ENCODE peak calls at places on chromosomes 5 and 9, in four cellular contexts. R is foreskin fibroblast, T is keratinocyte, M is PC-3. X is an unnamed sample.

GRCh38 chr9:134917431-134918373 is at the start of gene FCN1:
- DNase-seq in R (no peak), T (no peak), M (no peak), X (no peak)

GRCh38 chr5:90547072-90547536 is 11.5 kb upstream of the ADGRV1 start:
- DNase-seq in R (no peak), T (no peak), M (peak; percentile 61), X (no peak)

GRCh38 chr9:127175764-127176163 is 53.3 kb upstream of the ANGPTL2 start:
- DNase-seq in R (no peak), T (no peak), M (no peak), X (no peak)

GRCh38 chr5:73605223-73606087 is 20.5 kb upstream of the ARHGEF28 start:
- DNase-seq in R (peak; percentile 37), T (peak; percentile 40), M (peak; percentile 72), X (peak; percentile 54)

GRCh38 chr9:93659044-93659836 is 82.9 kb downstream of the PHF2 start:
- DNase-seq in R (no peak), T (no peak), M (no peak), X (no peak)

GRCh38 chr9:21995652-21996275 is 1.2 kb downstream of the CDKN2B-AS1 start:
- DNase-seq in R (no peak), T (no peak), M (peak; percentile 24), X (no peak)

GRCh38 chr5:172713809-172714490 is 57.0 kb downstream of the DUSP1 start:
- DNase-seq in R (no peak), T (no peak), M (no peak), X (no peak)

GRCh38 chr5:67105270-67105669 is 91.3 kb downstream of the CD180 start:
- DNase-seq in R (no peak), T (no peak), M (no peak), X (no peak)

GRCh38 chr5:149404746-149405549 is 25.9 kb upstream of the IL17B start:
- DNase-seq in R (peak; percentile 70), T (no peak), M (no peak), X (no peak)

GRCh38 chr5:149135536-149136201 is 5.6 kb upstream of the ABLIM3 start:
- DNase-seq in R (peak; percentile 95), T (no peak), M (peak; percentile 98), X (peak; percentile 72)

GRCh38 chr5:154972476-154973080 is 31.7 kb downstream of the MRPL22 start:
- DNase-seq in R (peak; percentile 13), T (no peak), M (peak; percentile 56), X (peak; percentile 43)

GRCh38 chr9:4293293-4293931 is 6.5 kb downstream of the GLIS3 start:
- DNase-seq in R (peak; percentile 91), T (no peak), M (peak; percentile 81), X (peak; percentile 95)

GRCh38 chr5:93320920-93321319 is 260.1 kb downstream of the NR2F1-AS1 start:
- DNase-seq in R (no peak), T (no peak), M (no peak), X (no peak)

GRCh38 chr5:157342822-157343402 is 77.0 kb downstream of the CYFIP2 start:
- DNase-seq in R (no peak), T (no peak), M (peak; percentile 70), X (peak; percentile 12)

GRCh38 chr9:127608104-127608966 is 3.7 kb upstream of the STXBP1 start:
- DNase-seq in R (no peak), T (no peak), M (peak; percentile 82), X (peak; percentile 57)

GRCh38 chr9:130417602-130418001 is 27.2 kb upstream of the ASS1 start:
- DNase-seq in R (no peak), T (no peak), M (peak; percentile 37), X (no peak)

GRCh38 chr5:14101922-14102321 is 41.2 kb upstream of the TRIO start:
- DNase-seq in R (peak; percentile 16), T (no peak), M (no peak), X (no peak)

GRCh38 chr5:160271396-160271795 is 41.0 kb downstream of the CCNJL start:
- DNase-seq in R (no peak), T (no peak), M (no peak), X (peak; percentile 55)

GRCh38 chr5:62354028-62354874 is 48.2 kb downstream of the KIF2A start:
- DNase-seq in R (peak; percentile 13), T (no peak), M (peak; percentile 74), X (peak; percentile 67)

GRCh38 chr5:76807296-76807695 is 11.5 kb upstream of the F2RL1 start:
- DNase-seq in R (peak; percentile 61), T (no peak), M (peak; percentile 66), X (peak; percentile 89)

GRCh38 chr9:81372628-81373191 is 316.6 kb downstream of the TLE1 start:
- DNase-seq in R (no peak), T (no peak), M (no peak), X (no peak)

GRCh38 chr9:5586391-5586802 is 42.5 kb upstream of the RIC1 start:
- DNase-seq in R (peak; percentile 28), T (no peak), M (no peak), X (peak; percentile 20)

GRCh38 chr5:181186902-181187499 is 18.0 kb downstream of the TRIM7 start:
- DNase-seq in R (no peak), T (no peak), M (peak; percentile 53), X (no peak)

GRCh38 chr5:149838881-149839739 is 105.5 kb downstream of the PDE6A start:
- DNase-seq in R (peak; percentile 69), T (peak; percentile 42), M (peak; percentile 93), X (peak; percentile 91)

GRCh38 chr5:98997000-98997399 is 68.2 kb upstream of the CHD1 start:
- DNase-seq in R (peak; percentile 59), T (no peak), M (peak; percentile 16), X (peak; percentile 3)

GRCh38 chr9:1013018-1013417 is 36.6 kb downstream of the DMRT3 start:
- DNase-seq in R (no peak), T (no peak), M (no peak), X (no peak)

GRCh38 chr5:139282195-139282557 is 11.4 kb upstream of the MATR3 start:
- DNase-seq in R (no peak), T (no peak), M (no peak), X (peak; percentile 65)

GRCh38 chr5:11903121-11903613 is 1.1 kb downstream of the CTNND2 start:
- DNase-seq in R (no peak), T (no peak), M (no peak), X (no peak)

GRCh38 chr9:15222313-15222712 is 84.7 kb downstream of the TTC39B start:
- DNase-seq in R (peak; percentile 35), T (no peak), M (no peak), X (no peak)

GRCh38 chr9:119289740-119290139 is 79.5 kb downstream of the BRINP1 start:
- DNase-seq in R (no peak), T (no peak), M (peak; percentile 12), X (peak; percentile 32)

GRCh38 chr9:99726758-99727157 is 94.9 kb upstream of the NR4A3 start:
- DNase-seq in R (no peak), T (no peak), M (no peak), X (no peak)

GRCh38 chr9:98477884-98478283 is 222.4 kb upstream of the TBC1D2 start:
- DNase-seq in R (no peak), T (no peak), M (no peak), X (no peak)

GRCh38 chr9:36937951-36938350 is 96.1 kb downstream of the PAX5 start:
- DNase-seq in R (no peak), T (no peak), M (no peak), X (no peak)

GRCh38 chr9:36939655-36940578 is 94.2 kb downstream of the PAX5 start:
- DNase-seq in R (no peak), T (no peak), M (no peak), X (no peak)

GRCh38 chr9:36937346-36937745 is 96.7 kb downstream of the PAX5 start:
- DNase-seq in R (no peak), T (no peak), M (no peak), X (no peak)

GRCh38 chr9:36940881-36941280 is 93.2 kb downstream of the PAX5 start:
- DNase-seq in R (no peak), T (no peak), M (no peak), X (no peak)

DNA sequence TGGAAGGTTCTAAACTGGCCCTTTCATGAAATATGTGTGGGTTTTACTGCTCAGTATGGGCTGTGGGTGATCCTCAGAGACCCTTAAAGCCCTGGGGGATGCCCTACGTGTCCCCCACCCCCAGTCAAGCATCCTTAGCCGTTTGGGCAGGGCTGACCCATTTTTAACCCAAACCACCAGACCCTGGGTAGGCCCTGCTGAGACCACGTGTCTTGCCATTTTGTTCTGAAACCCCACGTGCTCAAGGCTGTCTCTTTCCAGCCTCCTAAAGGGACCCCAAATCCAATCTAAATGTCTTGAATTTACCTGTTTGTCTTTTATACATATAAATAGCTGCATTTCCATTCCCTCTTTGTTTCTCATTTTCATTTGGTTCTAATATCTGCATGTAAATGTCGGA is 94.9 kb downstream of the PAX5 start:
- DNase-seq in R (no peak), T (no peak), M (no peak), X (no peak)
- TF ChIP-seq CTCF in R (no peak), T (no peak), M (no peak), X (no peak)

GRCh38 chr9:114250648-114251047 is 72.2 kb upstream of the ORM1 start:
- DNase-seq in R (no peak), T (no peak), M (no peak), X (no peak)

GRCh38 chr9:114247491-114247890 is 75.4 kb upstream of the ORM1 start:
- DNase-seq in R (no peak), T (no peak), M (no peak), X (no peak)

GRCh38 chr9:114250235-114250568 is 72.7 kb upstream of the ORM1 start:
- DNase-seq in R (peak; percentile 87), T (no peak), M (no peak), X (no peak)

GRCh38 chr9:114248274-114248673 is 74.6 kb upstream of the ORM1 start:
- DNase-seq in R (no peak), T (no peak), M (no peak), X (no peak)

GRCh38 chr9:114249424-114250234 is 73.3 kb upstream of the ORM1 start:
- DNase-seq in R (no peak), T (no peak), M (no peak), X (no peak)
- H3K4me3 ChIP-seq in R (no peak overlapping the region), T (no peak overlapping the region), M (no peak overlapping the region), X (no peak overlapping the region)

GRCh38 chr9:124251188-124251587 is 6.6 kb upstream of the NEK6 start:
- DNase-seq in R (no peak), T (no peak), M (no peak), X (no peak)

GRCh38 chr9:124248992-124249391 is 8.8 kb upstream of the NEK6 start:
- DNase-seq in R (no peak), T (no peak), M (no peak), X (no peak)

GRCh38 chr9:124254261-124254682 is 3.5 kb upstream of the NEK6 start:
- DNase-seq in R (no peak), T (no peak), M (no peak), X (no peak)

GRCh38 chr9:124255222-124255621 is 2.5 kb upstream of the NEK6 start:
- DNase-seq in R (no peak), T (no peak), M (no peak), X (no peak)

GRCh38 chr9:124251605-124252366 is 6.0 kb upstream of the NEK6 start:
- DNase-seq in R (peak; percentile 54), T (no peak), M (peak; percentile 68), X (no peak)
- TF ChIP-seq CTCF in R (no peak), T (no peak), M (no peak), X (no peak)

GRCh38 chr9:135991771-135992170 is 30.6 kb upstream of the UBAC1 start:
- DNase-seq in R (no peak), T (no peak), M (no peak), X (no peak)

GRCh38 chr9:135993840-135994776 is 32.9 kb upstream of the UBAC1 start:
- DNase-seq in R (no peak), T (no peak), M (no peak), X (no peak)

GRCh38 chr9:135993409-135993742 is 32.2 kb upstream of the UBAC1 start:
- DNase-seq in R (no peak), T (no peak), M (no peak), X (no peak)

GRCh38 chr9:135990468-135991429 is 29.6 kb upstream of the UBAC1 start:
- DNase-seq in R (peak; percentile 57), T (no peak), M (peak; percentile 21), X (peak; percentile 3)

GRCh38 chr9:135992486-135993408 is 31.6 kb upstream of the UBAC1 start:
- DNase-seq in R (peak; percentile 75), T (no peak), M (peak; percentile 69), X (peak; percentile 40)
- H3K4me3 ChIP-seq in R (peak overlapping the region; percentile 11), T (no peak overlapping the region), M (peak overlapping the region; percentile 47), X (no peak overlapping the region)

X was measured in bronchial epithelial cell.